ENCODE peak calls at places on chromosomes 13 and 19, in six cellular contexts. P is IMR-90, Q is trophoblast cell, M is H1, B is H9, X is mesenchymal stem cell. O is an unnamed sample.
A peak's percentile ranks its signal among the peaks of the same experiment; 100 is the strongest.

GRCh38 chr19:49010453-49010852 is 6.4 kb downstream of the LHB start:
- DNase-seq in Q (no peak), B (no peak), P (no peak), M (no peak), X (no peak), O (no peak)

GRCh38 chr19:39126593-39127187 is 1.1 kb downstream of the PAK4 start:
- DNase-seq in X (peak; percentile 23), P (no peak), Q (peak; percentile 57), B (no peak), M (no peak), O (no peak)

GRCh38 chr19:15328312-15328711 is 4.0 kb downstream of the BRD4 start:
- DNase-seq in X (peak; percentile 55), B (no peak), Q (peak; percentile 49), P (no peak), M (no peak), O (no peak)

GRCh38 chr19:47094557-47095517 is 18.7 kb downstream of the ZC3H4 start:
- DNase-seq in P (no peak), B (no peak), X (no peak), M (no peak), Q (no peak), O (no peak)

GRCh38 chr13:76783798-76784197 is 102.4 kb downstream of the KCTD12 start:
- DNase-seq in Q (no peak), B (peak; percentile 51), P (no peak), X (no peak), M (peak; percentile 3), O (no peak)

GRCh38 chr19:19256072-19256969 is 16.8 kb downstream of the TM6SF2 start:
- DNase-seq in Q (no peak), X (no peak), P (no peak), M (no peak), B (no peak), O (no peak)

GRCh38 chr19:13101590-13102415 is 855 bp downstream of the LYL1 start:
- DNase-seq in M (no peak), P (no peak), B (no peak), X (no peak), Q (no peak), O (no peak)

GRCh38 chr13:23928985-23929384 is 31.7 kb upstream of the C1QTNF9B start:
- DNase-seq in B (no peak), M (no peak), P (peak; percentile 90), Q (peak; percentile 17), X (peak; percentile 79), O (no peak)

GRCh38 chr13:30025351-30025750 is 174.9 kb upstream of the UBL3 start:
- DNase-seq in M (no peak), Q (no peak), B (no peak), X (no peak), P (no peak), O (no peak)

GRCh38 chr13:78147905-78148304 is 229.3 kb upstream of the EDNRB start:
- DNase-seq in X (peak; percentile 25), B (no peak), Q (peak; percentile 18), P (peak; percentile 84), M (no peak), O (no peak)

GRCh38 chr13:110881811-110882210 is 33.1 kb downstream of the ANKRD10 start:
- DNase-seq in X (no peak), Q (no peak), M (no peak), B (no peak), P (no peak), O (no peak)

GRCh38 chr13:94660695-94661324 is 51.5 kb downstream of the SOX21 start:
- DNase-seq in P (peak; percentile 41), B (no peak), M (no peak), Q (no peak), X (peak; percentile 38), O (no peak)

GRCh38 chr19:19271828-19272599 is 1.1 kb downstream of the TM6SF2 start:
- DNase-seq in P (no peak), X (no peak), Q (no peak), M (no peak), B (no peak), O (no peak)

GRCh38 chr19:14450876-14451275 is 17.8 kb downstream of the PKN1 start:
- DNase-seq in X (no peak), P (no peak), B (no peak), M (no peak), Q (no peak), O (no peak)

GRCh38 chr19:56969726-56970125 is 129.2 kb upstream of the PEG3 start:
- DNase-seq in B (no peak), Q (no peak), P (no peak), M (no peak), X (no peak), O (no peak)

GRCh38 chr19:29988351-29988750 is 46.3 kb downstream of the URI1 start:
- DNase-seq in Q (no peak), M (no peak), B (peak; percentile 58), X (no peak), P (no peak), O (no peak)

GRCh38 chr13:28568286-28568685 is 73.4 kb upstream of the FLT1 start:
- DNase-seq in B (no peak), Q (peak; percentile 58), M (no peak), X (peak; percentile 66), P (peak; percentile 62), O (no peak)

GRCh38 chr19:17549088-17549740 is 6.2 kb upstream of the COLGALT1 start:
- DNase-seq in P (no peak), Q (no peak), X (no peak), M (no peak), B (no peak), O (no peak)

GRCh38 chr13:24274452-24274971 is 34.9 kb upstream of the C1QTNF9 start:
- DNase-seq in M (no peak), Q (peak; percentile 7), B (no peak), X (peak; percentile 86), P (peak; percentile 59), O (no peak)

GRCh38 chr13:99930925-99931324 is 40.6 kb downstream of the ZIC5 start:
- DNase-seq in Q (no peak), M (no peak), P (no peak), B (no peak), X (no peak), O (no peak)

GRCh38 chr19:51094696-51095279 is 12.1 kb upstream of the KLK14 start:
- DNase-seq in M (no peak), B (peak; percentile 75), X (peak; percentile 17), P (no peak), Q (no peak), O (peak; percentile 72)

GRCh38 chr13:90395846-90396245 is 951.6 kb upstream of the MIR17HG start:
- DNase-seq in Q (no peak), P (no peak), M (no peak), X (no peak), B (no peak), O (no peak)

GRCh38 chr13:90400372-90400771 is 947.1 kb upstream of the MIR17HG start:
- DNase-seq in B (no peak), M (no peak), P (no peak), Q (no peak), X (no peak), O (no peak)

GRCh38 chr13:90396266-90396665 is 951.2 kb upstream of the MIR17HG start:
- DNase-seq in Q (no peak), X (no peak), P (no peak), B (no peak), M (no peak), O (no peak)

GRCh38 chr13:90393408-90393807 is 954.1 kb upstream of the MIR17HG start:
- DNase-seq in P (no peak), X (no peak), Q (no peak), B (no peak), M (no peak), O (no peak)

DNA sequence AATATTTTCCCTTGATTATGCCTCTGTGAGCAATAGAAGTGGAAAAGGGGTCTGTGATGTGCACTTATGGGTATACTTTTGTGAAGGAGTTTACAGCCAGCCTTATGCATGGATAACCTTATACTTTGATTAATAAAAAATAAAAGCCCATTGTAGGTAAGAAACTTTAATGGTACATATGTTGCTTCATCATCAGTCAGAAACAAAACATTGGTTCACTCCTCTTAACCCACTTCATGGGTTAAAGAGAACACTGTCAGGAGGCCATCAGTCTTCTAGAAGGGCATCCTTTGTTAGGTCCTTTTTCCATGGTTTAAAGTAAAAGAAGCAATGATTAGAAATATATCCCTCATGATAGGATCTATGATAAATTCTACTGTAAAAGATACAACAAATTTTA is 952.1 kb upstream of the MIR17HG start:
- DNase-seq in M (no peak), P (no peak), B (no peak), Q (no peak), X (no peak), O (no peak)
- H2BK120ac ChIP-seq in M (no peak overlapping the region), P (no peak overlapping the region), B (no peak overlapping the region), Q (no peak overlapping the region), X (no peak overlapping the region), O (no peak overlapping the region)

DNA sequence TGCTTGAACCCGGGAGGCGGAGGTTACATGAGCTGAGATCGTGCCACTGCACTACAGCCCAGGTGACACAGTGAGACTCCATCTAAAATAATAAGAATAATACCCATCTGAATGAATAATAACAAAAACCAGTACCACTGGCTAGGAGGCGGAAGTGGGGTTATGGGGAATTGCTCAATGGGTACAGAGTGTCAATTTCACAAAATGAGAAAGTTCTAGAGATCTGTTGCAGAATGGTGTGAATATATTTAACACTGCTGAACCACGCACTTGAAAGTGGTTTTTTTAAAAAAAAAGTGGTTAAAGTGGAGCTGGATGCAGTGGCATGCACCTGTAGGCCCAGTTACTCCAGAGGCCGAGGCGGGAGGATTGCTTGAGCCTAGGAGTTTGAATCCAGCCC is 18.5 kb downstream of the KLF2 start:
- DNase-seq in P (no peak), X (no peak), Q (no peak), M (no peak), B (no peak), O (no peak)
- H4K91ac ChIP-seq in P (no peak overlapping the region), X (no peak overlapping the region), Q (no peak overlapping the region), M (no peak overlapping the region), B (no peak overlapping the region), O (no peak overlapping the region)

DNA sequence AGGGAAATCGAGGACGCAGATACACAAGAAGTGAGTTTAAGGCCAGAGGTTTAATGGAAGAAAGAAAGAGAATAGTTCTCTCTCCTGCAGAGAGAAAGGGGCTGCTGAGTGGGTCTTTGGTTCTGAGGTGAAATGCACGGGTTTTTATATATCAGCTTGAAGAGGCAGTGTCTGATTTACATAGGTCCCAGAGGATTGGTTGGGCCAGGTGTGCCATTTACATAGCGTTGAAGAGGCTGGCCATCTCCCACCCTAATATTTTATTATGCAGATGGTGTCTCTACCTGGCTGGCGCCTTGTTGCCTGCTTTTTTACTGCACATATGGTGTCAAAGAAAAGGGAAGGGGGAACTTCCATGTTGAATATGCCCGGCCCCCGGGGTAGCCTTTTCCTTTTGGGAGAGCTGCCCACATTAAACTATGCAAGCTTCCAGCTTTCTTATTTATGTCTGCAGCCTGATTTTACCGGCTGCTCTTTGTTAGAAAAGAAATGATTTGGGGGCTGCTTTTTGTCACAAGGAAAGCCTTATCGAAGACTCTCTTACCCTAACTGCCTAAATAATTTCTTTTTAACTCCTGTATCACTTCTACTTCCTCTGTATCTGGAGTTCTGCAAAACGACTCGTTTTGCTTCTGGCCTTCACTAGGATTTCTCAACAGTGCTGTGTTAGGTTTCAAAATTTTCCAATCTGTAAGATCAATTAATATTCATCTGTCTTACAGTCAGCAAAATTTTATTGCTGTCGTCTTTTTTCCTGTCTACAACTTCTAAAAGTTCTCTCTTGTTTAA is 268.5 kb downstream of the B3GLCT start:
- DNase-seq in M (no peak), P (no peak), Q (no peak), B (no peak), X (no peak), O (no peak)
- H2BK120ac ChIP-seq in M (peak overlapping the region; percentile 57), P (no peak overlapping the region), Q (no peak overlapping the region), B (no peak overlapping the region), X (no peak overlapping the region), O (no peak overlapping the region)

DNA sequence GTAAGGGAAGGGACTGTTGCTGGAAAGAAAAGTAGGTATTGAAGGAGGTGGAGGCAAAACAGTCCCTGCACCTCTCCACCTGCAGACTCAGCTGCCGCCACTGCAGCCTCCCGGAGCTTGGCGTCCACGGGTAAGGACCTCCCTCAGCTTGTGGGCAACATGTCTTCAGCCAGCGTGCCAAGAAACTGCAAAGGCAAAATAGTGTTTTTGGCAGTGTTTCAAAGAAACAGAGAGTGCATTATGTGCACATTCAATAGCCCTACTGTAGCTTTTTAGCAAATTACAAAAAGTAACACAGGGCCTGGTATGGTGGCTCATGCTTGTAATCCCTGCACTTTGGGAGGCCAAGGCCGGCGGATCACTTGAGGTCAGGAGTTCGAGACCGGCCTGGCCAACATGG is 57.4 kb downstream of the ATP11A start:
- DNase-seq in P (no peak), X (no peak), M (no peak), Q (no peak), B (no peak), O (no peak)
- H4K91ac ChIP-seq in P (no peak overlapping the region), X (no peak overlapping the region), M (no peak overlapping the region), Q (no peak overlapping the region), B (no peak overlapping the region), O (no peak overlapping the region)